ENCODE peak calls at places on chromosomes 16 and 17, in nine cellular contexts. One of them, this sample, is unnamed.

GRCh38 chr16:27208081-27208692 is 4.9 kb downstream of the KDM8 start:
- DNase-seq in T1000: no peak
- DNase-seq in H7: no peak
- DNase-seq in right cardiac atrium: no peak
- DNase-seq in heart left ventricle: no peak
- DNase-seq in activated T-cell treated with anti-CD3 and anti-CD28 coated beads, Interleukin-2, amount 50 U/mL, for 72 hours: no peak
- DNase-seq in breast epithelium: no peak
- DNase-seq in mucosa of gallbladder: no peak
- DNase-seq in Right ventricle myocardium superior: no peak
- DNase-seq in this sample: no peak

GRCh38 chr17:66724581-66725341 is 110.2 kb upstream of the CACNG5 start:
- DNase-seq in T1000: no peak
- DNase-seq in H7: no peak
- DNase-seq in right cardiac atrium: peak
- DNase-seq in heart left ventricle: no peak
- DNase-seq in activated T-cell treated with anti-CD3 and anti-CD28 coated beads, Interleukin-2, amount 50 U/mL, for 72 hours: no peak
- DNase-seq in breast epithelium: no peak
- DNase-seq in mucosa of gallbladder: peak
- DNase-seq in Right ventricle myocardium superior: peak
- DNase-seq in this sample: peak

GRCh38 chr17:15398291-15398690 is 56.9 kb upstream of the TEKT3 start:
- DNase-seq in T1000: peak
- DNase-seq in H7: no peak
- DNase-seq in right cardiac atrium: no peak
- DNase-seq in heart left ventricle: no peak
- DNase-seq in activated T-cell treated with anti-CD3 and anti-CD28 coated beads, Interleukin-2, amount 50 U/mL, for 72 hours: no peak
- DNase-seq in breast epithelium: no peak
- DNase-seq in mucosa of gallbladder: no peak
- DNase-seq in Right ventricle myocardium superior: no peak
- DNase-seq in this sample: no peak

GRCh38 chr17:34261568-34261967 is 6.5 kb downstream of the CCL2 start:
- DNase-seq in T1000: no peak
- DNase-seq in H7: no peak
- DNase-seq in right cardiac atrium: no peak
- DNase-seq in heart left ventricle: no peak
- DNase-seq in activated T-cell treated with anti-CD3 and anti-CD28 coated beads, Interleukin-2, amount 50 U/mL, for 72 hours: no peak
- DNase-seq in breast epithelium: no peak
- DNase-seq in mucosa of gallbladder: no peak
- DNase-seq in Right ventricle myocardium superior: no peak
- DNase-seq in this sample: no peak

GRCh38 chr17:38885728-38886642 is 16.1 kb downstream of the LASP1 start:
- DNase-seq in T1000: no peak
- DNase-seq in H7: peak
- DNase-seq in right cardiac atrium: peak
- DNase-seq in heart left ventricle: no peak
- DNase-seq in activated T-cell treated with anti-CD3 and anti-CD28 coated beads, Interleukin-2, amount 50 U/mL, for 72 hours: no peak
- DNase-seq in breast epithelium: no peak
- DNase-seq in mucosa of gallbladder: no peak
- DNase-seq in Right ventricle myocardium superior: no peak
- DNase-seq in this sample: no peak

GRCh38 chr17:62688398-62689140 is 61.1 kb downstream of the MRC2 start:
- DNase-seq in T1000: no peak
- DNase-seq in H7: no peak
- DNase-seq in right cardiac atrium: no peak
- DNase-seq in heart left ventricle: no peak
- DNase-seq in activated T-cell treated with anti-CD3 and anti-CD28 coated beads, Interleukin-2, amount 50 U/mL, for 72 hours: no peak
- DNase-seq in breast epithelium: no peak
- DNase-seq in mucosa of gallbladder: no peak
- DNase-seq in Right ventricle myocardium superior: no peak
- DNase-seq in this sample: no peak

GRCh38 chr16:19718624-19718965 is 524 bp downstream of the IQCK start:
- DNase-seq in T1000: no peak
- DNase-seq in H7: peak
- DNase-seq in right cardiac atrium: no peak
- DNase-seq in heart left ventricle: no peak
- DNase-seq in activated T-cell treated with anti-CD3 and anti-CD28 coated beads, Interleukin-2, amount 50 U/mL, for 72 hours: no peak
- DNase-seq in breast epithelium: no peak
- DNase-seq in mucosa of gallbladder: no peak
- DNase-seq in Right ventricle myocardium superior: no peak
- DNase-seq in this sample: peak

GRCh38 chr17:34797724-34798123 is 163.5 kb downstream of the CCT6B start:
- DNase-seq in T1000: no peak
- DNase-seq in H7: peak
- DNase-seq in right cardiac atrium: no peak
- DNase-seq in heart left ventricle: no peak
- DNase-seq in activated T-cell treated with anti-CD3 and anti-CD28 coated beads, Interleukin-2, amount 50 U/mL, for 72 hours: peak
- DNase-seq in breast epithelium: no peak
- DNase-seq in mucosa of gallbladder: peak
- DNase-seq in Right ventricle myocardium superior: no peak
- DNase-seq in this sample: no peak

GRCh38 chr17:58679263-58680037 is 12.4 kb downstream of the TEX14 start:
- DNase-seq in T1000: no peak
- DNase-seq in H7: no peak
- DNase-seq in right cardiac atrium: no peak
- DNase-seq in heart left ventricle: no peak
- DNase-seq in activated T-cell treated with anti-CD3 and anti-CD28 coated beads, Interleukin-2, amount 50 U/mL, for 72 hours: no peak
- DNase-seq in breast epithelium: no peak
- DNase-seq in mucosa of gallbladder: no peak
- DNase-seq in Right ventricle myocardium superior: no peak
- DNase-seq in this sample: no peak

GRCh38 chr17:6170349-6170748 is 100.2 kb downstream of the WSCD1 start:
- DNase-seq in T1000: no peak
- DNase-seq in H7: no peak
- DNase-seq in right cardiac atrium: no peak
- DNase-seq in heart left ventricle: no peak
- DNase-seq in activated T-cell treated with anti-CD3 and anti-CD28 coated beads, Interleukin-2, amount 50 U/mL, for 72 hours: no peak
- DNase-seq in breast epithelium: no peak
- DNase-seq in mucosa of gallbladder: no peak
- DNase-seq in Right ventricle myocardium superior: no peak
- DNase-seq in this sample: no peak

GRCh38 chr16:1763521-1764511 is 7.5 kb downstream of the NME3 start:
- DNase-seq in T1000: no peak
- DNase-seq in H7: peak
- DNase-seq in right cardiac atrium: no peak
- DNase-seq in heart left ventricle: no peak
- DNase-seq in activated T-cell treated with anti-CD3 and anti-CD28 coated beads, Interleukin-2, amount 50 U/mL, for 72 hours: no peak
- DNase-seq in breast epithelium: no peak
- DNase-seq in mucosa of gallbladder: no peak
- DNase-seq in Right ventricle myocardium superior: no peak
- DNase-seq in this sample: no peak

GRCh38 chr16:2470234-2470601 is 879 bp upstream of the NTN3 start:
- DNase-seq in T1000: no peak
- DNase-seq in H7: no peak
- DNase-seq in right cardiac atrium: no peak
- DNase-seq in heart left ventricle: no peak
- DNase-seq in activated T-cell treated with anti-CD3 and anti-CD28 coated beads, Interleukin-2, amount 50 U/mL, for 72 hours: no peak
- DNase-seq in breast epithelium: no peak
- DNase-seq in mucosa of gallbladder: no peak
- DNase-seq in Right ventricle myocardium superior: no peak
- DNase-seq in this sample: no peak